ENCODE peak calls at places on chromosomes 3 and 15, in four cellular contexts. One of them, this sample, is unnamed.

GRCh38 chr15:56243117-56243773 is 434 bp downstream of the RFX7 start:
- DNase-seq in fibroblast of lung: peak; percentile 41
- DNase-seq in osteoblast: peak; percentile 88
- DNase-seq in GM23248: peak; percentile 60
- DNase-seq in this sample: peak; percentile 18

GRCh38 chr15:66765478-66766281 is 63.6 kb downstream of the SMAD6 start:
- DNase-seq in fibroblast of lung: peak; percentile 77
- DNase-seq in osteoblast: peak; percentile 73
- DNase-seq in GM23248: peak; percentile 73
- DNase-seq in this sample: peak; percentile 65

GRCh38 chr15:70504305-70504951 is 258.9 kb downstream of the UACA start:
- DNase-seq in fibroblast of lung: peak; percentile 68
- DNase-seq in osteoblast: peak; percentile 92
- DNase-seq in GM23248: peak; percentile 89
- DNase-seq in this sample: peak; percentile 62

GRCh38 chr3:119643094-119643493 is 17.3 kb downstream of the POPDC2 start:
- DNase-seq in GM23248: peak; percentile 33
- DNase-seq in fibroblast of lung: peak; percentile 45
- DNase-seq in osteoblast: no peak
- DNase-seq in this sample: no peak

GRCh38 chr3:71846189-71846588 is 61.2 kb upstream of the PROK2 start:
- DNase-seq in fibroblast of lung: no peak
- DNase-seq in GM23248: peak; percentile 12
- DNase-seq in osteoblast: no peak
- DNase-seq in this sample: no peak

GRCh38 chr3:123161167-123161566 is 40.6 kb upstream of the SEC22A start:
- DNase-seq in fibroblast of lung: no peak
- DNase-seq in GM23248: no peak
- DNase-seq in osteoblast: no peak
- DNase-seq in this sample: no peak

GRCh38 chr15:57133127-57133968 is 214.9 kb downstream of the TCF12 start:
- DNase-seq in GM23248: no peak
- DNase-seq in osteoblast: no peak
- DNase-seq in fibroblast of lung: peak; percentile 78
- DNase-seq in this sample: peak; percentile 78

GRCh38 chr3:141979050-141979671 is 102.7 kb downstream of the ATP1B3 start:
- DNase-seq in osteoblast: no peak
- DNase-seq in GM23248: peak; percentile 89
- DNase-seq in fibroblast of lung: peak; percentile 89
- DNase-seq in this sample: peak; percentile 89

GRCh38 chr3:39814007-39814406 is 4.6 kb downstream of the MYRIP start:
- DNase-seq in osteoblast: no peak
- DNase-seq in fibroblast of lung: peak; percentile 64
- DNase-seq in GM23248: peak; percentile 16
- DNase-seq in this sample: peak; percentile 49

GRCh38 chr3:182703233-182703632 is 90.1 kb upstream of the ATP11B start:
- DNase-seq in GM23248: no peak
- DNase-seq in fibroblast of lung: no peak
- DNase-seq in osteoblast: no peak
- DNase-seq in this sample: no peak

GRCh38 chr3:4821975-4822374 is 157.3 kb upstream of the BHLHE40 start:
- DNase-seq in osteoblast: no peak
- DNase-seq in fibroblast of lung: no peak
- DNase-seq in GM23248: no peak
- DNase-seq in this sample: no peak

GRCh38 chr3:8442993-8443670 is 58.5 kb upstream of the LMCD1 start:
- DNase-seq in fibroblast of lung: peak; percentile 50
- DNase-seq in osteoblast: peak; percentile 56
- DNase-seq in GM23248: peak; percentile 30
- DNase-seq in this sample: peak; percentile 34

GRCh38 chr15:78209646-78210348 is 24.6 kb downstream of the ACSBG1 start:
- DNase-seq in osteoblast: no peak
- DNase-seq in GM23248: no peak
- DNase-seq in fibroblast of lung: no peak
- DNase-seq in this sample: no peak

GRCh38 chr3:195151866-195152526 is 119.0 kb downstream of the XXYLT1 start:
- DNase-seq in fibroblast of lung: peak; percentile 91
- DNase-seq in GM23248: peak; percentile 88
- DNase-seq in osteoblast: peak; percentile 93
- DNase-seq in this sample: peak; percentile 90

GRCh38 chr3:55491296-55491816 is 4.2 kb upstream of the WNT5A start:
- DNase-seq in fibroblast of lung: peak; percentile 97
- DNase-seq in osteoblast: peak; percentile 93
- DNase-seq in GM23248: peak; percentile 81
- DNase-seq in this sample: peak; percentile 96

GRCh38 chr3:102791641-102792589 is 357.1 kb downstream of the ZPLD1 start:
- DNase-seq in fibroblast of lung: peak; percentile 50
- DNase-seq in osteoblast: peak; percentile 5
- DNase-seq in GM23248: peak; percentile 78
- DNase-seq in this sample: peak; percentile 35

GRCh38 chr3:38165722-38166387 is 518 bp downstream of the OXSR1 start:
- DNase-seq in GM23248: peak; percentile 81
- DNase-seq in osteoblast: peak; percentile 72
- DNase-seq in fibroblast of lung: peak; percentile 11
- DNase-seq in this sample: peak; percentile 27

GRCh38 chr3:12663311-12663935 is 494 bp downstream of the RAF1 start:
- DNase-seq in osteoblast: peak; percentile 73
- DNase-seq in fibroblast of lung: peak; percentile 57
- DNase-seq in GM23248: peak; percentile 64
- DNase-seq in this sample: no peak

GRCh38 chr3:168933614-168934013 is 729.9 kb downstream of the MECOM start:
- DNase-seq in osteoblast: peak; percentile 43
- DNase-seq in fibroblast of lung: peak; percentile 97
- DNase-seq in GM23248: peak; percentile 62
- DNase-seq in this sample: peak; percentile 97

GRCh38 chr3:149417174-149417573 is 39.7 kb upstream of the TM4SF1 start:
- DNase-seq in GM23248: no peak
- DNase-seq in osteoblast: no peak
- DNase-seq in fibroblast of lung: no peak
- DNase-seq in this sample: no peak

GRCh38 chr3:149411583-149411982 is 34.1 kb upstream of the TM4SF1 start:
- DNase-seq in fibroblast of lung: no peak
- DNase-seq in GM23248: no peak
- DNase-seq in osteoblast: no peak
- DNase-seq in this sample: no peak

GRCh38 chr3:149417727-149418126 is 40.3 kb upstream of the TM4SF1 start:
- DNase-seq in GM23248: no peak
- DNase-seq in fibroblast of lung: no peak
- DNase-seq in osteoblast: no peak
- DNase-seq in this sample: no peak

GRCh38 chr3:149415484-149415883 is 38.0 kb upstream of the TM4SF1 start:
- DNase-seq in osteoblast: no peak
- DNase-seq in GM23248: no peak
- DNase-seq in fibroblast of lung: peak; percentile 48
- DNase-seq in this sample: peak; percentile 45

GRCh38 chr3:149414557-149415231 is 37.2 kb upstream of the TM4SF1 start:
- DNase-seq in GM23248: peak; percentile 38
- DNase-seq in fibroblast of lung: peak; percentile 27
- DNase-seq in osteoblast: no peak
- DNase-seq in this sample: peak; percentile 24
- H3K27ac ChIP-seq in GM23248: no peak overlapping the region
- H3K27ac ChIP-seq in fibroblast of lung: no peak overlapping the region
- H3K27ac ChIP-seq in osteoblast: no peak overlapping the region
- H3K27ac ChIP-seq in this sample: no peak overlapping the region

GRCh38 chr3:78917541-78917940 is 850.3 kb downstream of the ROBO1 start:
- DNase-seq in osteoblast: no peak
- DNase-seq in GM23248: no peak
- DNase-seq in fibroblast of lung: no peak
- DNase-seq in this sample: no peak
- H3K79me2 ChIP-seq in osteoblast: no peaks in the 10 kb centered on the region
- H3K79me2 ChIP-seq in GM23248: peaks cover 9% of the 10 kb centered on the region
- H3K79me2 ChIP-seq in fibroblast of lung: no peaks in the 10 kb centered on the region
- H3K79me2 ChIP-seq in this sample: no peaks in the 10 kb centered on the region

GRCh38 chr3:27637346-27638000 is 84.7 kb downstream of the EOMES start:
- DNase-seq in GM23248: no peak
- DNase-seq in osteoblast: no peak
- DNase-seq in fibroblast of lung: no peak
- DNase-seq in this sample: no peak
- H2AFZ ChIP-seq in GM23248: no peak overlapping the region
- H2AFZ ChIP-seq in osteoblast: no peak overlapping the region
- H2AFZ ChIP-seq in fibroblast of lung: no peak overlapping the region
- H2AFZ ChIP-seq in this sample: no peak overlapping the region

GRCh38 chr3:96813134-96813819 is 1.1 kb upstream of the EPHA6 start:
- DNase-seq in fibroblast of lung: peak; percentile 62
- DNase-seq in osteoblast: peak; percentile 92
- DNase-seq in GM23248: peak; percentile 81
- DNase-seq in this sample: peak; percentile 31

GRCh38 chr3:96813820-96814580 is 394 bp upstream of the EPHA6 start:
- DNase-seq in osteoblast: peak; percentile 92
- DNase-seq in GM23248: peak; percentile 72
- DNase-seq in fibroblast of lung: peak; percentile 58
- DNase-seq in this sample: peak; percentile 36

GRCh38 chr3:96814581-96815567 is at the start of gene EPHA6:
- DNase-seq in fibroblast of lung: peak; percentile 3
- DNase-seq in osteoblast: peak; percentile 70
- DNase-seq in GM23248: peak; percentile 22
- DNase-seq in this sample: no peak
- H3K27ac ChIP-seq in fibroblast of lung: no peak within 1 kb of the TSS
- H3K27ac ChIP-seq in osteoblast: no peak within 1 kb of the TSS
- H3K27ac ChIP-seq in GM23248: no peak within 1 kb of the TSS
- H3K27ac ChIP-seq in this sample: no peak within 1 kb of the TSS

This sample was measured in astrocyte.